ENCODE peak calls at places on chromosomes 6 and 20, in four cellular contexts. G is H1, T is K562, L is GM12878. R is an unnamed sample.

GRCh38 chr6:110491644-110492317 is 15.4 kb upstream of the SLC22A16 start:
- DNase-seq in G (no peak), T (no peak), L (no peak), R (no peak)

GRCh38 chr20:23546435-23547144 is 21.7 kb downstream of the CST9L start:
- DNase-seq in G (no peak), T (no peak), L (no peak), R (no peak)

GRCh38 chr6:85118233-85118632 is 331.6 kb upstream of the NT5E start:
- DNase-seq in G (no peak), T (peak; percentile 10), L (no peak), R (no peak)

GRCh38 chr6:112231609-112232060 is 22.7 kb downstream of the LAMA4 start:
- DNase-seq in G (no peak), T (no peak), L (no peak), R (no peak)

GRCh38 chr6:52834481-52834880 is 6.1 kb downstream of the GSTA5 start:
- DNase-seq in G (no peak), T (no peak), L (no peak), R (no peak)

GRCh38 chr20:34525709-34526416 is 9.6 kb downstream of the DYNLRB1 start:
- DNase-seq in G (no peak), T (no peak), L (no peak), R (no peak)

GRCh38 chr6:158039178-158039557 is 57.5 kb downstream of the SYNJ2 start:
- DNase-seq in G (no peak), T (no peak), L (no peak), R (peak; percentile 15)

GRCh38 chr6:2999005-2999620 is 581 bp upstream of the NQO2 start:
- DNase-seq in G (no peak), T (no peak), L (no peak), R (no peak)

GRCh38 chr6:36985963-36986703 is at the start of gene MTCH1:
- DNase-seq in G (peak; percentile 53), T (peak; percentile 98), L (peak; percentile 43), R (peak; percentile 69)

GRCh38 chr20:51371720-51372119 is 170.8 kb downstream of the NFATC2 start:
- DNase-seq in G (no peak), T (no peak), L (no peak), R (no peak)

DNA sequence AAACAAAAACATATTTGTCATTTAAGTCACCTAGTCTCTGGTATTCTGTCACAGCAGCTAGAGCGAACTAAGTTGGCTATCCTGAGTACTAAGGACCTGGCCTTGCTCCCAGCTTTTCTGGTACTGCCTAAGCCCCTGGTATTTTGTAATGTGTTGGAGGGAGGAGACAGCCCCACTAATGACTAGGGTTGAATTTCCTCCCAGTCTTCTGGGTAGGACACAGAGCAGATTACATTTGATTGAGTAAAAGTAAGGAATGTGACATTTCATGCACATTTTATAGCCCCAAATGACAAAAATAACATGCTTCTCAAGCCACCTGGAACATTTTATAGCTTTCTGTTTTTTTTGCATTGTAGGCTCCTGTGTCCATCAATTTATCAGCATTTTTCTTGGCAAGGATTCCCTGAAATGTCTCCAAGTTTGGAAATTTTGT is 47.9 kb upstream of the DDR1 start:
- DNase-seq in G (no peak), T (no peak), L (no peak), R (no peak)
- TF ChIP-seq ZNF274 in G (no peak), T (no peak), L (no peak), R (no peak)

DNA sequence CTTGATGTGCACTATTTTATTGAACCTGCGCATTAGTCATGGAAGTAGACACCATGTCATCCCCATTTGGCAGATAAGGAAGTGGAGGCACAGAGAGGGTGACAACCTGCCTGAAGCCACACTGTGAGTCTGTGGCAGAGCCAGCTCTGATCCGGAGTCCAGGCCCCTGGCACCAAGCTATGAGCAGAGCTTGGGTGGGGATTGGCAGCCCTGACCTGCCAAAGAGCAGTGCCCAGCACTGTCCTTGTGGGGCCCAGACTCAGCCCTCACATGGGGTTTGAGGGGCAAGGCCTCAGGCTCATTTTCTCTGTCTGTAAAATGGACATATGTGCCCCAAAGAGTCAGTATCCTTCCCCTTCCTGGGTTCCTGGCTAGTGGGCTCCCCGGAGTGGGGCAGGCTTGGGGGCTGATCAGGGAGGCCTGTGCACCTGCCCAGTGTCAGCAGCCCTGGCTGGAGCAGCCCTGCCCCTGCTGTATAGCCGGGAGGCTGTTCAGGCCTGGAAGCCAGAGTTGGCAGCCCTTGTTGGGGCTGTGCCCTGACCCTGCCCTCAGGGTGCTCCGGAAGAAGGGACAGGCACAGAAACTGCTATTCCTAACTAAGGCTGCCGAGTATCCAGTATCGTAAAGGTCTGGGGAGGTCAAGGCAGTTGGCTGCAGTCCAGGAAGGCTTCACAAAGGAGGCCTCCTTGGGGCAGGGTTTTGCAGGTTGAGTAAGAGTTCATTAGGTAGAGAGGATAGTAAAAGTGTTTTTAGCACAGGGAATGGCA is 38.7 kb downstream of the TGM2 start:
- DNase-seq in G (no peak), T (no peak), L (no peak), R (no peak)
- TF ChIP-seq ZNF274 in G (no peak), T (no peak), L (no peak), R (no peak)

DNA sequence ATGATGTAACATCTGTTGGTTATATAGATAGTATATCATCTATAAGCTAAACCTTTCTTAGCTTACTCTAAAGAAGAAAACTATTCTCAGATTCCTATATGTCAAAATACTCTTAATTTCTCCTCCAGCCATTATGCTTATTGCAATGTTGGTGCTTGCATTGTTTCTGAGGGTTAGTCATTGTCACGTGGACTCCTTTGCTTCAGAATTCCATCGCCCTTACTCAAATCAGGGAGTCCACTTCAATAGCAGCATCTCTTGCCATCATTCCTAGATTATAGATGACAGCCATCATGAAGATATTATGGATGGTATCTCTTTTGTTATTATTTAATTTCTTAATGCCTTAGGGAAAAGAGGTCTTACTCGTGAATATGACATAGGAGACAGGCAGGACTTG is 776.1 kb downstream of the TENT5A start:
- DNase-seq in G (no peak), T (no peak), L (no peak), R (no peak)
- TF ChIP-seq ZNF274 in G (no peak), T (no peak), L (no peak), R (no peak)

GRCh38 chr6:100745419-100746041 is 135.6 kb downstream of the ASCC3 start:
- DNase-seq in G (no peak), T (no peak), L (no peak), R (no peak)
- TF ChIP-seq ZNF274 in G (no peak), T (no peak), L (no peak), R (no peak)

GRCh38 chr6:26576929-26577719 is 19.6 kb upstream of the ABT1 start:
- DNase-seq in G (peak; percentile 88), T (peak; percentile 74), L (no peak), R (peak; percentile 81)
- TF ChIP-seq ZNF274 in G (no peak), T (no peak), L (no peak), R (no peak)

GRCh38 chr6:39357998-39358686 is 35.6 kb upstream of the KCNK16 start:
- DNase-seq in G (no peak), T (no peak), L (no peak), R (no peak)
- TF ChIP-seq ZNF274 in G (no peak), T (no peak), L (no peak), R (no peak)

GRCh38 chr6:107987805-107988204 is 29.8 kb upstream of the SEC63 start:
- DNase-seq in G (no peak), T (no peak), L (no peak), R (no peak)
- TF ChIP-seq ZNF274 in G (no peak), T (no peak), L (no peak), R (no peak)

GRCh38 chr20:12902992-12903391 is 105.8 kb upstream of the SPTLC3 start:
- DNase-seq in G (no peak), T (no peak), L (no peak), R (no peak)
- TF ChIP-seq ZNF274 in G (no peak), T (no peak), L (no peak), R (no peak)

DNA sequence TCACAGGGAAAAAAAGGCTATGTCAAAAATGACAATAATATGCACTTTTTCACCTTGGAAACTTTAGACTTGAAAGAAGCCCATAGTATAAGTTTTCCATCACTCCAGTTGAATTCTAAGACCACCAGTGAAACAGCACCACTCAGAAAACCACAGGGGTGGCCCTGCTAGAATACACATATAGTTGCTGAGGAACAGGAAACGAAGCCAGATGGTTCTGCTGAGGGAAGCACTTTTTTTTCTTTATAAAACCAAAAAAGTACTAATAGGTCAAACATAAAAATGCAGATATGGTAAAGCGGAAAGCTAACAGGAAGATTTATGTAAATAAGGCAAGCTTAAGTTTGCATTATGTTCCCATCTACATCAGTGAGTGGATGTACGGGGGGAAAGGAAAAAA is 303.9 kb downstream of the FOXC1 start:
- DNase-seq in G (no peak), T (no peak), L (no peak), R (no peak)
- TF ChIP-seq ZNF274 in G (no peak), T (no peak), L (no peak), R (no peak)

GRCh38 chr6:6348251-6348650 is 27.8 kb upstream of the F13A1 start:
- DNase-seq in G (no peak), T (no peak), L (no peak), R (no peak)

GRCh38 chr6:6346427-6346826 is 26.0 kb upstream of the F13A1 start:
- DNase-seq in G (no peak), T (no peak), L (no peak), R (no peak)

GRCh38 chr6:6352772-6353171 is 32.3 kb upstream of the F13A1 start:
- DNase-seq in G (no peak), T (no peak), L (no peak), R (no peak)

GRCh38 chr6:6351626-6352025 is 31.2 kb upstream of the F13A1 start:
- DNase-seq in G (no peak), T (no peak), L (no peak), R (no peak)
- TF ChIP-seq ZNF274 in G (no peak), T (no peak), L (no peak), R (no peak)

R was measured in NT2/D1.